ENCODE peak calls at places on chromosomes 1 and 21, in six cellular contexts. U is cardiac muscle cell, D is right cardiac atrium, L is H7, Q is ovary, T is tibial artery. J is an unnamed sample.

GRCh38 chr1:235426143-235426542 is 58.9 kb downstream of the TBCE start:
- DNase-seq in U (no peak), D (no peak), L (no peak), Q (no peak), T (no peak), J (no peak)

GRCh38 chr1:79519084-79519760 is 512.7 kb upstream of the ADGRL4 start:
- DNase-seq in U (no peak), D (no peak), L (no peak), Q (no peak), T (no peak), J (no peak)

GRCh38 chr1:29033829-29034466 is 89.8 kb downstream of the TMEM200B start:
- DNase-seq in U (peak; percentile 67), D (no peak), L (peak; percentile 51), Q (no peak), T (no peak), J (peak; percentile 8)

GRCh38 chr21:46118871-46119564 is 21.1 kb downstream of the COL6A2 start:
- DNase-seq in U (no peak), D (peak; percentile 16), L (peak; percentile 53), Q (peak; percentile 35), T (peak; percentile 22), J (no peak)

GRCh38 chr1:88650676-88651418 is 33.2 kb upstream of the PKN2 start:
- DNase-seq in U (peak; percentile 15), D (no peak), L (no peak), Q (no peak), T (no peak), J (no peak)

GRCh38 chr1:50251592-50252165 is 143.0 kb downstream of the ELAVL4 start:
- DNase-seq in U (no peak), D (no peak), L (peak; percentile 74), Q (no peak), T (no peak), J (no peak)

GRCh38 chr1:219564072-219564471 is 48.8 kb downstream of the ZC3H11B start:
- DNase-seq in U (no peak), D (no peak), L (no peak), Q (no peak), T (no peak), J (no peak)

GRCh38 chr21:41010981-41011380 is 157.0 kb upstream of the BACE2 start:
- DNase-seq in U (no peak), D (no peak), L (peak; percentile 28), Q (no peak), T (no peak), J (no peak)

GRCh38 chr1:77395051-77395450 is 113.2 kb downstream of the AK5 start:
- DNase-seq in U (no peak), D (no peak), L (no peak), Q (no peak), T (no peak), J (no peak)

GRCh38 chr1:231626951-231627614 is 493 bp downstream of the DISC1 start:
- DNase-seq in U (peak; percentile 55), D (peak; percentile 82), L (peak; percentile 84), Q (peak; percentile 56), T (peak; percentile 66), J (no peak)
- H3K4me3 ChIP-seq in U (peak overlapping the region; percentile 81), D (peak overlapping the region; percentile 67), L (peak overlapping the region; percentile 95), Q (peak overlapping the region; percentile 52), T (peak overlapping the region; percentile 90), J (peak overlapping the region; percentile 80)

GRCh38 chr1:183270541-183271141 is 84.6 kb downstream of the LAMC2 start:
- DNase-seq in U (peak; percentile 86), D (peak; percentile 69), L (no peak), Q (no peak), T (no peak), J (peak; percentile 81)
- H3K4me3 ChIP-seq in U (no peak overlapping the region), D (no peak overlapping the region), L (no peak overlapping the region), Q (no peak overlapping the region), T (no peak overlapping the region), J (no peak overlapping the region)

GRCh38 chr1:209491897-209492296 is 91.6 kb upstream of the CAMK1G start:
- DNase-seq in U (no peak), D (no peak), L (no peak), Q (no peak), T (no peak), J (no peak)

GRCh38 chr1:209491031-209491430 is 92.5 kb upstream of the CAMK1G start:
- DNase-seq in U (no peak), D (no peak), L (no peak), Q (no peak), T (no peak), J (no peak)

GRCh38 chr1:209491496-209491895 is 92.0 kb upstream of the CAMK1G start:
- DNase-seq in U (no peak), D (no peak), L (no peak), Q (no peak), T (no peak), J (no peak)

GRCh38 chr1:209490013-209490412 is 93.5 kb upstream of the CAMK1G start:
- DNase-seq in U (peak; percentile 26), D (no peak), L (peak; percentile 13), Q (no peak), T (no peak), J (no peak)

DNA sequence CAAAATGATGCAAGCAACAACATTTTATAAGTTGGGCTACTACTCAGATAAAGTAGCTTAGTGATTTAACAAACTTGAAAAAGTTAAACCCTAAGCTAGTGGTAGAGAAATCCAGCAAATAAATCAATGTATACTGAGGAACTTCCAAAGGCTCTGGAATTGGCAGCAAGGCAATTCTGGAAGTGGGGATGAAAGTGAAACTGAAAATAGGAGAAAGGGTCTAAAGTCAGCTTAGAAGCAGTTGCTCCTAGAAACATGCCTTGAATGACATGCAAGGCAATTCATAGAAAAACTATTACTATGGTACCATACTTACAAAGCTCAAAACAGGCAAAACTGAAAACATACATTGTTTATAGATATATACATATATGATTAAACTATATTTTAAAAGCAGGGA is 89.9 kb upstream of the CAMK1G start:
- DNase-seq in U (peak; percentile 13), D (no peak), L (no peak), Q (no peak), T (no peak), J (no peak)
- H3K4me3 ChIP-seq in U (no peak overlapping the region), D (no peak overlapping the region), L (no peak overlapping the region), Q (no peak overlapping the region), T (no peak overlapping the region), J (no peak overlapping the region)

DNA sequence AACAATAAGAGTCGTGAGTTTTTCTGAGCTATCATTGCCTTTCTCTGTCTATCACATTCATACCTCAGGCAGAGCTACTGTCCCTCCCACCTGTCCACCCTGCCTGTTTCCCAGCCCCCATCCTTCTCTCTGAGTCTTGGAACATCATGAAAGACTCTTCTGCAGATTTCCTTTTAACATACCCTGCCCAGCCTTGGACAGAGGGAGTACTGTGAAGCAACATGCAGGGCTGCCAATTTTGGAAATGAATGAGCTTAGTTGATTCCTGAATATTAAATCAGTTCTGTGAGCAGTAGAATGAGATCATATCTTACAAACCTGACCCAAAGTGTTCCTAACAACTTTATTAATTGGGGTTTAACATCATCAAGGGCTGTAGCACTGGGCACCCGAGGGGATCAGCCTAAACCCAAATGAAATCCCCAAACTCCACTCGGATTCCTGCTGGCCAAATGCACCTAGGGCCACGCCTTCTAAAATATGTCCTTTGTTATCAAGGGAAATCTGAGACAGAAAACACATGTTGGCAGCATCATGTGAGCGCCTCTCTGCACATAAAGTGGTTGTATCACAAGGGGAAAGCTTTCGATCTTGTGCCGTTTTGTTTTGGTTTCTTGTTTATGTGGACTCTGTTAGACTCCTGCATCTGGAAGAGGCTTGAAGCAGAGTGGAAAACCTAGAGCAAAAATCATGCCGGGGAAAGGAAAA is 357.6 kb downstream of the KIF26B start:
- DNase-seq in U (no peak), D (no peak), L (no peak), Q (no peak), T (no peak), J (no peak)
- H3K4me3 ChIP-seq in U (peak overlapping the region; percentile 6), D (no peak overlapping the region), L (no peak overlapping the region), Q (no peak overlapping the region), T (no peak overlapping the region), J (peak overlapping the region; percentile 24)

GRCh38 chr1:46401514-46401913 is 7.4 kb downstream of the FAAH start:
- DNase-seq in U (no peak), D (no peak), L (no peak), Q (no peak), T (no peak), J (no peak)
- H3K4me3 ChIP-seq in U (no peak overlapping the region), D (no peak overlapping the region), L (no peak overlapping the region), Q (no peak overlapping the region), T (no peak overlapping the region), J (no peak overlapping the region)

J was measured in AG04450.